ENCODE peak calls at places on chromosome 5, in five cellular contexts. L is dermis blood vessel endothelial cell, G is cardiac fibroblast, Z is HEK293T, V is kidney. A is an unnamed sample.

GRCh38 chr5:145158654-145159199 is 676.4 kb downstream of the PRELID2 start:
- DNase-seq in L (no peak), G (no peak), Z (no peak), V (no peak), A (no peak)

GRCh38 chr5:59542841-59543825 is 350.4 kb downstream of the PDE4D start:
- DNase-seq in L (peak), G (peak), Z (no peak), V (peak), A (no peak)

GRCh38 chr5:78574731-78575161 is 73.8 kb downstream of the LHFPL2 start:
- DNase-seq in L (peak), G (no peak), Z (no peak), V (no peak), A (no peak)

GRCh38 chr5:71872465-71872864 is 153.4 kb downstream of the CARTPT start:
- DNase-seq in L (no peak), G (no peak), Z (no peak), V (no peak), A (no peak)

GRCh38 chr5:74433255-74434123 is 207.0 kb downstream of the ENC1 start:
- DNase-seq in L (peak), G (peak), Z (no peak), V (no peak), A (no peak)

GRCh38 chr5:135235002-135235401 is 164.0 kb downstream of the MACROH2A1 start:
- DNase-seq in L (no peak), G (no peak), Z (no peak), V (no peak), A (peak)

GRCh38 chr5:141560725-141561483 is 57.9 kb downstream of the DIAPH1 start:
- DNase-seq in L (peak), G (peak), Z (no peak), V (peak), A (peak)

GRCh38 chr5:73321757-73322452 is 126.7 kb downstream of the FOXD1 start:
- DNase-seq in L (no peak), G (peak), Z (no peak), V (no peak), A (no peak)

GRCh38 chr5:64229163-64229774 is 63.6 kb downstream of the RNF180 start:
- DNase-seq in L (peak), G (peak), Z (peak), V (no peak), A (no peak)